ENCODE peak calls at places on chromosome 7, in six cellular contexts. X is GM12864, O is foreskin fibroblast, L is AG09309, G is kidney, A is neural progenitor cell. S is an unnamed sample.

GRCh38 chr7:149310113-149310836 is 48.3 kb downstream of the ZNF783 start:
- DNase-seq in L (peak), G (no peak), O (peak), X (peak), A (no peak), S (peak)

GRCh38 chr7:75050501-75050900 is 23.1 kb downstream of the RCC1L start:
- DNase-seq in O (peak), L (no peak), X (no peak), G (no peak), A (no peak), S (no peak)

GRCh38 chr7:158308001-158308400 is 279.6 kb downstream of the PTPRN2 start:
- DNase-seq in O (no peak), L (no peak), X (no peak), G (no peak), A (no peak), S (no peak)

GRCh38 chr7:127158659-127159058 is 94.1 kb downstream of the GRM8 start:
- DNase-seq in L (no peak), O (no peak), G (no peak), A (peak), X (no peak), S (no peak)

GRCh38 chr7:79471283-79471682 is 17.8 kb upstream of the MAGI2 start:
- DNase-seq in G (no peak), O (no peak), A (no peak), L (no peak), X (no peak), S (no peak)

GRCh38 chr7:25763461-25763860 is 388.5 kb upstream of the NFE2L3 start:
- DNase-seq in A (no peak), L (no peak), O (no peak), G (no peak), X (no peak), S (no peak)

GRCh38 chr7:81111781-81112540 is 193.1 kb upstream of the SEMA3C start:
- DNase-seq in O (peak), G (no peak), A (no peak), L (no peak), X (no peak), S (no peak)

GRCh38 chr7:90736316-90736715 is 140.2 kb downstream of the CDK14 start:
- DNase-seq in O (no peak), L (no peak), A (no peak), G (no peak), X (no peak), S (no peak)

GRCh38 chr7:99473315-99473596 is 566 bp downstream of the ZNF789 start:
- DNase-seq in G (no peak), O (peak), A (peak), X (no peak), L (peak), S (peak)

GRCh38 chr7:128410092-128410665 is 397 bp upstream of the IMPDH1 start:
- DNase-seq in G (no peak), X (no peak), L (peak), O (peak), A (peak), S (peak)

GRCh38 chr7:123057926-123058325 is 62.4 kb upstream of the TAS2R16 start:
- DNase-seq in A (no peak), L (no peak), G (no peak), O (no peak), X (no peak), S (no peak)

GRCh38 chr7:51869452-51869851 is 552.8 kb upstream of the COBL start:
- DNase-seq in G (no peak), X (no peak), A (no peak), L (no peak), O (no peak), S (no peak)

GRCh38 chr7:150685219-150686029 is at the start of gene GIMAP2:
- DNase-seq in A (no peak), O (no peak), L (no peak), X (peak), G (no peak), S (no peak)

GRCh38 chr7:98802088-98802780 is 67.6 kb downstream of the TMEM130 start:
- DNase-seq in X (peak), G (peak), O (peak), A (peak), L (no peak), S (peak)

GRCh38 chr7:152122540-152122939 is 97.1 kb downstream of the GALNT11 start:
- DNase-seq in O (no peak), A (no peak), L (no peak), G (no peak), X (no peak), S (no peak)

GRCh38 chr7:128672927-128673517 is 930 bp downstream of the GARIN1A start:
- DNase-seq in L (no peak), G (no peak), X (no peak), O (peak), A (peak), S (no peak)

GRCh38 chr7:138663741-138664710 is 37.1 kb downstream of the SVOPL start:
- DNase-seq in A (peak), G (peak), X (no peak), O (peak), L (no peak), S (no peak)

GRCh38 chr7:54831644-54832095 is 72.7 kb upstream of the SEC61G start:
- DNase-seq in A (no peak), O (no peak), X (no peak), G (no peak), L (no peak), S (no peak)

GRCh38 chr7:98315318-98315993 is 34.0 kb downstream of the BRI3 start:
- DNase-seq in L (no peak), X (peak), A (no peak), O (no peak), G (no peak), S (no peak)

GRCh38 chr7:127832592-127832991 is 180.6 kb downstream of the SND1 start:
- DNase-seq in L (no peak), G (peak), X (no peak), A (no peak), O (no peak), S (no peak)

GRCh38 chr7:151060113-151060415 is 675 bp downstream of the SLC4A2 start:
- DNase-seq in X (no peak), L (no peak), A (no peak), O (no peak), G (no peak), S (no peak)

GRCh38 chr7:105046414-105046813 is 32.4 kb downstream of the KMT2E start:
- DNase-seq in A (no peak), L (peak), X (no peak), G (no peak), O (peak), S (peak)

GRCh38 chr7:77383333-77383740 is 32.8 kb downstream of the GSAP start:
- DNase-seq in G (no peak), O (peak), X (no peak), A (no peak), L (no peak), S (no peak)

GRCh38 chr7:73770002-73770859 is at the start of gene CLDN3:
- DNase-seq in G (peak), X (no peak), O (peak), A (peak), L (no peak), S (no peak)

GRCh38 chr7:20190588-20190987 is 26.6 kb downstream of the MACC1 start:
- DNase-seq in G (no peak), A (no peak), O (no peak), X (no peak), L (no peak), S (no peak)

GRCh38 chr7:43768201-43768893 is 9.9 kb downstream of the BLVRA start:
- DNase-seq in G (no peak), A (no peak), O (no peak), X (no peak), L (no peak), S (no peak)

GRCh38 chr7:149723082-149723767 is 50.2 kb downstream of the ZNF467 start:
- DNase-seq in A (no peak), O (no peak), L (no peak), X (no peak), G (peak), S (no peak)

GRCh38 chr7:21946228-21946709 is 570 bp upstream of the CDCA7L start:
- DNase-seq in X (no peak), G (no peak), A (no peak), L (no peak), O (no peak), S (no peak)

GRCh38 chr7:45985902-45986301 is 64.8 kb upstream of the IGFBP3 start:
- DNase-seq in O (peak), X (no peak), L (peak), A (no peak), G (peak), S (no peak)

GRCh38 chr7:99860281-99861127 is 16.3 kb downstream of the OR2AE1 start:
- DNase-seq in G (no peak), X (no peak), A (no peak), L (peak), O (peak), S (peak)

GRCh38 chr7:29284586-29285450 is 90.2 kb downstream of the CHN2 start:
- DNase-seq in O (no peak), G (no peak), L (no peak), X (no peak), A (no peak), S (no peak)
- H3K4me3 ChIP-seq in O (no peak), G (no peak), L (no peak), X (no peak), A (no peak), S (no peak)

GRCh38 chr7:36288501-36288900 is 101.2 kb upstream of the ANLN start:
- DNase-seq in O (no peak), G (no peak), X (no peak), A (no peak), L (no peak), S (no peak)
- TF ChIP-seq CTCF in O (no peak), G (no peak), X (no peak), A (no peak), L (no peak), S (no peak)

DNA sequence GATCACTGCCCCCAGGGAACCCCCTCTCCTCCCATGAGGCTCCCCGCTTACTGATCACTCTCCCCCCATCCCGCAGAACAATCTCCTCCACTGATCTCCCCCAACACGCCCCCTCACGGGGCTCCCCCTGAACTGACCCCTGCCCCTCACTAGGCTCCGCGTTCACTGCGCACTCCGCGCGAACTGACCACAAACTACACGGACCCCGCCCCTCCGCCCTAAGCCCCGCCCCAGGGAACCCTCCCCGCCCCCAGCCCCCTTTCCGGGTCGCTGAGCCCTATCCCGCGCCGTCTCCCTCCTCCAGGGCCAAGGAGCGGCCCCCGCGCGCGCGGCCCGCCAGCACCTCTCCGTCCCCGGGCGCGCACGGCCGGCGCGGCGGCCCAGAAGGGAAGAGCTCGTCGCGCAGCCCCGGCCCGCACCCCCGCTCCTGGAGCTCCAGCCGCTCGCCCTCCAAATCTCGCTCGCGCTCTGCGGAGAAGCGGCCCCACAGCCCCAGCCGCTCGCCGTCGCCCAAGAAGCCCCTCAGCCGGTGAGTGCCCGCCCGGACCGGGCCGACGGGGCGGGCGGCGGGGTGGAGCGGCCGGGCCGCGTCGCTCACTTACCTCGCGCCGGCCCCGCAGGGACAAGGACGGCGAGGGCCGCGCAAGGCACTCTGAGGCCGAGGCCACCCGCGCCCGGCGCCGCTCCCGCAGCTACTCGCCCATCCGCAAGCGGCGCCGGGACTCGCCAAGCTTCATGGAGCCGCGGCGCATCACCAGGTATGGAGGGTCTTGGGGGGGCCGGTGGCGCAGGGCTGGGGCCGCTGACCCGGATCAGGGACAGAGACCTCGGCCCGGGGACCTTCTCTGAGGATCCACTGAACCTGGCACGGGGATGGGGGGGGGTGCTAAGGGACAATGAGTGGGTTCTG is 19.9 kb upstream of the HSPB1 start:
- DNase-seq in O (peak), X (no peak), L (no peak), A (peak), G (no peak), S (no peak)
- H3K4me3 ChIP-seq in O (peak), X (no peak), L (peak), A (peak), G (no peak), S (peak)

GRCh38 chr7:7351156-7351555 is 168.8 kb downstream of the C1GALT1 start:
- DNase-seq in X (no peak), G (no peak), A (no peak), L (no peak), O (no peak), S (no peak)

GRCh38 chr7:7349156-7349555 is 166.8 kb downstream of the C1GALT1 start:
- DNase-seq in L (no peak), G (no peak), X (no peak), A (no peak), O (no peak), S (no peak)

GRCh38 chr7:7351832-7352231 is 169.5 kb downstream of the C1GALT1 start:
- DNase-seq in L (no peak), X (no peak), G (no peak), A (no peak), O (no peak), S (no peak)

GRCh38 chr7:7354674-7355073 is 172.3 kb downstream of the C1GALT1 start:
- DNase-seq in A (no peak), O (no peak), G (no peak), X (no peak), L (no peak), S (no peak)

DNA sequence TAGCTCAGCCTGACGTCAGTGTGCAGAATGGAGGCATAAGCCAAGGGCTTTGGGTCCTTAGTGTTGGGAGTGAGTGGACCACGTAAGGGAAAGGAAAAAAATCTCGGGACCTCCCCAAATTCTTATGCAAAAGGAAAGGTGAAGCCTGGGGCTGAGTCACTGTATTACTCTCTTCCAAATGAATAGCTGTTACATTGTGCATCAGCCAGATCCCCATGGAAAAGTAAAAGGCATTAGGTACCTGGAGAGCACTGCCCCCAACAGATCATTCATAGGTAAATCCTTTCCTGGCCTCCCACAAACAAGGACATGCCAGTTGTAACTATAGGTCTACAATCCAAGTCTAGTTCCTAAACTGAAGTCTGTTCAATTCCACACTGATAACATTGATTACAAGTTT is 170.5 kb downstream of the C1GALT1 start:
- DNase-seq in X (no peak), G (no peak), A (no peak), L (no peak), O (no peak), S (no peak)
- TF ChIP-seq CTCF in X (peak), G (peak), A (peak), L (no peak), O (no peak), S (no peak)

GRCh38 chr7:233456-234035 is 41.2 kb downstream of the FAM20C start:
- DNase-seq in G (no peak), L (no peak), A (no peak), O (peak), X (no peak), S (no peak)
- H3K4me3 ChIP-seq in G (no peak), L (no peak), A (no peak), O (no peak), X (no peak), S (no peak)

DNA sequence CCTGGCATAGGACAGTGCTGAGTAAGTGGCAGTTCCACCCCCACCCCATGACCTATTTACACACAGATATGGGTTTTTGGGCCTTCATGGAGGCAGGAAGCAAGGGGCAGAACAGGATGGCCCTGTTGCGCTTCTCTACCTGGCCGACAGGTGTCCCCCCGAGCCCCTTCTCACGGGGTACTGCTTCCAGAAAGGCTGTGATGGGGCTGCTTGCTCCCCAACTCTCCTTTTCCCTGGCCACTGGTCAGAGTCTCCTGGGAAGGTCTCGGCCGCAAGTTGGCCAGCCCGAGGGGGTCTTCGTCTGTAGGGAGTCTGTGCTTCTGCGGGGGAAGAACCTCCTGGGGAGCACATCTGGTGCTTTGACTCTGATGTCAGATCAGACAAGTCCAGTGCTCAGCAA is 139.8 kb upstream of the TNS3 start:
- DNase-seq in G (no peak), A (no peak), X (no peak), L (no peak), O (no peak), S (no peak)
- TF ChIP-seq CTCF in G (no peak), A (peak), X (peak), L (no peak), O (no peak), S (no peak)

GRCh38 chr7:106071999-106072714 is 40.0 kb downstream of the SYPL1 start:
- DNase-seq in L (no peak), O (no peak), A (no peak), X (no peak), G (no peak), S (no peak)
- H3K4me3 ChIP-seq in L (no peak), O (no peak), A (no peak), X (no peak), G (no peak), S (no peak)

GRCh38 chr7:141295367-141295895 is 221.6 kb downstream of the TMEM178B start:
- DNase-seq in G (no peak), L (no peak), X (no peak), A (no peak), O (no peak), S (no peak)

GRCh38 chr7:141302617-141303016 is 228.8 kb downstream of the TMEM178B start:
- DNase-seq in O (no peak), L (no peak), A (no peak), G (no peak), X (no peak), S (no peak)

GRCh38 chr7:141301544-141301943 is 227.7 kb downstream of the TMEM178B start:
- DNase-seq in G (no peak), A (no peak), O (no peak), L (no peak), X (no peak), S (no peak)

GRCh38 chr7:141304291-141304690 is 230.4 kb downstream of the TMEM178B start:
- DNase-seq in A (no peak), O (no peak), L (no peak), G (no peak), X (no peak), S (no peak)

DNA sequence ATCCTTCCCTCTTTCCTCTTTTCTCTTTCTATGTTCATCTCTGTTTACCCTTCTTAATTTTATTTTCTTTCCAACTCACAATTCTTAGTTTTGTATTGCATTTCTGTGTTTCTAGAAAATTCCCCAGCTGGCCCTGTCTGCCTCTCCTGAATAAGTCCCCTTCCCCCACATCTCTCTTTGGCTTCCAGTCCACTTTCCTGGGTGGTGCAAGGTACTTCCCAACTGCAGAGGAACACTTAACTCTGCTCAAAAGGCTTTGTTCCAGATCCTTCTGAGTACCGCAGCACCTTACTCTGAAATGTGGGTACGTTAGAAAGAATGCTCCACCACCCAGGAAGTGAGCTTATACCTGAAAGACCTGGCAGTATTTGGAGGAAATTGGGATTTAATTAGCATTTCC is 227.0 kb downstream of the TMEM178B start:
- DNase-seq in A (no peak), L (no peak), O (no peak), G (no peak), X (no peak), S (no peak)
- TF ChIP-seq CTCF in A (no peak), L (no peak), O (no peak), G (no peak), X (no peak), S (no peak)

GRCh38 chr7:114243646-114244045 is 171.0 kb upstream of the FOXP2 start:
- DNase-seq in L (no peak), A (no peak), O (no peak), X (no peak), G (no peak), S (no peak)

DNA sequence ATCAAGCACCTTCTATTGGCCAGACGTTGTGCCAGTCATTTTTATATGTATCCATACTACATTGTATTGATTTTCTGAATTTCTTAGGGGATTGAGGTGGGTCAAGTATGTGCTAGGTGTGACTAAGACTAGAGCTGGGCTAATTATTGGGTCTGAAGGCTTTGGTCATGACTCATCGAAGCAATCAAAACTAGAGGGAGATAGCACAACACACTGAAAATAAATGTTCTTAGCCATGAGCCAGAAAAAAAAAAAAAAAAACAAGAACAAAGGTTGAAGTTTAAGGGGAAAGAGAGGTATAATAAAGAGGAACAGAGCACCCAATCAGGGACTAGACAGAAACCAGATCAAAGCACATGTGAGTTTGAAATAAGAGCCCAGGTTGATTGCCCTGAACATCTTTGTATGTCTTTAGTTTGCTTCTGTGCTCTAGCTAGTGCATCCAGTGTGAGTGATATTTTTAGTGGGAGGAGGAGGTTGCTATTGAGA is 171.6 kb upstream of the FOXP2 start:
- DNase-seq in A (no peak), O (peak), X (no peak), G (no peak), L (no peak), S (no peak)
- H3K4me3 ChIP-seq in A (no peak), O (no peak), X (no peak), G (no peak), L (no peak), S (no peak)